ENCODE peak calls at places on chromosomes 4 and X, in five cellular contexts. E, V, M, J and Y are unnamed samples.

GRCh38 chr4:185794637-185795036 is 17.4 kb downstream of the SORBS2 start:
- DNase-seq in V (no peak), E (no peak), J (no peak), M (no peak), Y (no peak)

GRCh38 chr4:63528592-63528991 is 880.7 kb downstream of the TECRL start:
- DNase-seq in E (no peak), J (no peak), M (no peak), V (no peak), Y (no peak)

GRCh38 chrX:120456973-120457372 is 12.1 kb downstream of the LAMP2 start:
- DNase-seq in J (no peak), M (no peak), E (no peak), V (peak; percentile 41), Y (no peak)

GRCh38 chr4:11120435-11120834 is 308.3 kb downstream of the HS3ST1 start:
- DNase-seq in V (no peak), E (no peak), M (no peak), J (no peak), Y (no peak)

GRCh38 chr4:153232768-153233167 is 28.5 kb downstream of the TRIM2 start:
- DNase-seq in M (no peak), V (peak; percentile 61), E (peak; percentile 57), J (peak; percentile 69), Y (no peak)

GRCh38 chr4:142404191-142404611 is 441.9 kb downstream of the INPP4B start:
- DNase-seq in M (peak; percentile 73), E (no peak), J (no peak), V (peak; percentile 71), Y (no peak)

GRCh38 chr4:147689062-147689461 is 5.1 kb upstream of the PRMT9 start:
- DNase-seq in E (no peak), J (no peak), V (no peak), M (no peak), Y (no peak)

GRCh38 chrX:85897376-85898110 is 149.8 kb downstream of the CHM start:
- DNase-seq in V (no peak), E (no peak), M (no peak), J (no peak), Y (no peak)

GRCh38 chr4:25953740-25954139 is 39.7 kb downstream of the SMIM20 start:
- DNase-seq in J (peak; percentile 69), E (no peak), M (no peak), V (peak; percentile 70), Y (no peak)

DNA sequence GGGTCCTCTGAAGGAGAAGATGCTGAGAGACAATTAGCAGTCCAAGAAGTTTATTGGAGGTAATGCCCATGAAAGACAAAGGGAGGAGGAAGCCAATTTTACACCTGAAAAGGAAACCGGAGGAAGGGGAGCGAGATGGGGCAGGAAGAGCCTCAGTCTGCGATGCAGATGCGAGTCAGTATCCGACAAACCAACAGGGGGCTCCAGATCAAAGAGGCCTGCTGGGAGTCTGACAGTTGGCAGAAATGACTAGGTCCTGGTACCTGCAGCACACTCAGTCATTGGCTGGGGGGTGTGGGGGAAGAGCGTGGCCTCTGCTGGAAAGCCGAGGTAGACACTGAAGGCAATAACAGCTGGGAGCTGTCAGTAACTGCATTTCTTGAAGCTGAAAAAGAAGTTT is 231.1 kb upstream of the CENPE start:
- DNase-seq in E (no peak), M (no peak), V (no peak), J (peak; percentile 60), Y (peak; percentile 17)
- TF ChIP-seq CTCF in E (no peak), M (no peak), V (peak; percentile 0), J (peak; percentile 53), Y (no peak)

GRCh38 chrX:77415161-77415560 is 32.0 kb upstream of the FGF16 start:
- DNase-seq in V (peak; percentile 82), J (peak; percentile 15), E (no peak), M (no peak), Y (no peak)
- TF ChIP-seq CTCF in V (peak; percentile 52), J (peak; percentile 39), E (peak; percentile 61), M (no peak), Y (no peak)

DNA sequence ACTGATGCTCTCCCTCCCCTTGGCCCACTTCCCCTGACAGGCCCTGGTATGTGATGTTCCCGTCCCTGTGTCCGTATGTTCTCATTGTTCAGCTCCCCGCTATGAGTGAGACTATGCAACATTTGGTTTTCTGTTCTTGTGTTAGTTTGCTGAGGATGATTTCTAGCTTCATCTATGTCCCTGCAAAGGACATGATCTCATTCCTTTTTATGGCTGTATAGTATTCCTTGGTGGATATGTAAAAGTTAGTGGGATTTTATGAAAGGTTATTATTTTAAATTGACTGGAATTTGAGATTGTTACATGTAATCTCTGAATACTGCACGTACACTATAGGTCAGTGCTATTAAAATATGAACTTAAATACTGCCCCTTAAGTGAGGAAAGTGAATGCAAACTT is 184.0 kb downstream of the WDFY3 start:
- DNase-seq in J (no peak), V (no peak), M (no peak), E (no peak), Y (no peak)
- TF ChIP-seq CTCF in J (no peak), V (no peak), M (no peak), E (no peak), Y (no peak)

DNA sequence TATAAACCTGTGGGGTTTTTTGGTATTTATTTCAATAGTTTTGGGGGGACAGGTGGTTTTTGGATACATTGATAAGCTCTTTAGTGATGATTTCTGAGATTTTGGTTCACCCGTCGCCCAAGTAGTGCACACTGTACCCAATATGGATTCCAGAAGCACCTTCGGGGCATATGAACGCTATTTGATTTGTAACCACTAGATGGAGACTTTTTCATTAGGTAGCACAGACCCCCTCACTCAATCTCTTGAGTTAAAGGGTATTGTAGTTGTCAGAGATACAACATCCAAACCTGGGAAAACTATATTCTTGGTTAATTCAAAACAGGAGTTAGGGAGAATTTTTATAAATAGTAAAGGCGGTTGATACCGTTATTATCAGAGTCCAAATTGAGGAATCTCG is 79.8 kb downstream of the SPANXN3 start:
- DNase-seq in M (no peak), V (no peak), E (no peak), J (peak; percentile 45), Y (no peak)
- TF ChIP-seq CTCF in M (peak; percentile 8), V (no peak), E (peak; percentile 45), J (peak; percentile 58), Y (no peak)

GRCh38 chr4:105496899-105497298 is 23.0 kb upstream of the PPA2 start:
- DNase-seq in E (no peak), V (no peak), J (peak; percentile 37), M (no peak), Y (no peak)
- TF ChIP-seq CTCF in E (no peak), V (no peak), J (peak; percentile 53), M (no peak), Y (no peak)

GRCh38 chr4:51842554-51843308 is at the start of gene DCUN1D4:
- DNase-seq in E (peak; percentile 93), V (peak; percentile 99), J (peak; percentile 100), M (peak; percentile 100), Y (peak; percentile 98)
- TF ChIP-seq CTCF in E (no peak), V (peak; percentile 46), J (peak; percentile 45), M (peak; percentile 38), Y (no peak)

GRCh38 chr4:61740950-61741638 is 541.0 kb downstream of the ADGRL3 start:
- DNase-seq in J (peak; percentile 3), M (no peak), V (no peak), E (no peak), Y (no peak)
- TF ChIP-seq CTCF in J (no peak), M (no peak), V (no peak), E (no peak), Y (no peak)

GRCh38 chrX:155213731-155214130 is 2.5 kb upstream of the VBP1 start:
- DNase-seq in V (no peak), M (no peak), J (no peak), E (no peak), Y (no peak)

GRCh38 chrX:155218777-155219176 is 2.5 kb downstream of the VBP1 start:
- DNase-seq in E (no peak), M (no peak), J (no peak), V (no peak), Y (no peak)

GRCh38 chrX:155215443-155216178 is 649 bp upstream of the VBP1 start:
- DNase-seq in E (no peak), M (no peak), J (no peak), V (no peak), Y (no peak)

GRCh38 chrX:155216940-155217450 is 735 bp downstream of the VBP1 start:
- DNase-seq in M (no peak), V (peak; percentile 48), J (peak; percentile 19), E (no peak), Y (peak; percentile 21)

GRCh38 chrX:155216179-155216939 is at the start of gene VBP1:
- DNase-seq in M (peak; percentile 96), V (peak; percentile 94), J (peak; percentile 94), E (peak; percentile 89), Y (peak; percentile 89)
- TF ChIP-seq CTCF in M (peak; percentile 32), V (peak; percentile 53), J (peak; percentile 54), E (peak; percentile 63), Y (peak; percentile 21)

GRCh38 chr4:122732329-122733026 is at the start of gene BBS12:
- DNase-seq in V (peak; percentile 99), E (peak; percentile 99), M (peak; percentile 100), J (peak; percentile 100), Y (peak; percentile 93)
- TF ChIP-seq CTCF in V (peak; percentile 52), E (no peak), M (peak; percentile 48), J (peak; percentile 43), Y (peak; percentile 40)

DNA sequence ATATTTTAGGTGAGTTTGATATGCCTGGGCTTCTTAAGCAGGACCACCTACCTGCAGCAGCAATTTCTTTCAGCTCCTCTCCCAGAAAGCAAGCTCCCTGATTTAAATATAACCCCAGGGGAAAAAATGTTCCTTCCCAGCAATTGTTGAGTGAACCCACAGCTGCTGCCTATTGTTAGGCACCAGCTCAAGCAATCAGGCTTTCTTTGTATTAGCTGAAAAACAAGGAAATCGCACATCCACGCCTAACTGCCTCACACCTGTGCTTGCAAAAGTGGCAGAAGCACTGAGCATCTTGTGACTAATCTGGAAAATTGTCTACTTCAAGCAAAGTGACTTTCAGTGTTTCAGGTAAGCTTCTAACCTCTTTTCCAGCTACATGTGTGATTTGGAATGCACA is 432.2 kb downstream of the SMARCA1 start:
- DNase-seq in M (no peak), J (peak; percentile 65), E (no peak), V (no peak), Y (no peak)
- TF ChIP-seq CTCF in M (no peak), J (no peak), E (no peak), V (no peak), Y (no peak)